ENCODE peak calls at places on chromosomes 13 and 19, in ten cellular contexts. P is A549, K is lower leg skin, H is left ventricle myocardium inferior, X is BJ, O is psoas muscle, E is esophagus squamous epithelium, Y is GM23338, N is fibroblast of lung, M is right atrium auricular region. L is an unnamed sample.

GRCh38 chr13:20673711-20674110 is 29.8 kb upstream of the IL17D start:
- DNase-seq in P (no peak), K (no peak), H (no peak), X (no peak), O (no peak), E (no peak), Y (no peak), N (no peak), M (no peak), L (no peak)

GRCh38 chr19:37933965-37934364 is 27.0 kb downstream of the SIPA1L3 start:
- DNase-seq in P (peak), K (no peak), H (peak), X (no peak), O (peak), E (no peak), Y (no peak), N (no peak), M (no peak), L (peak)

GRCh38 chr13:33624253-33624652 is 193.7 kb upstream of the RFC3 start:
- DNase-seq in P (no peak), K (no peak), H (no peak), X (no peak), O (no peak), E (no peak), Y (no peak), N (no peak), M (no peak), L (no peak)

GRCh38 chr19:18366027-18366435 is 19.9 kb upstream of the GDF15 start:
- DNase-seq in P (no peak), K (no peak), H (no peak), X (no peak), O (no peak), E (no peak), Y (no peak), N (no peak), M (no peak), L (no peak)

GRCh38 chr19:41997121-41997850 is 3.3 kb upstream of the ATP1A3 start:
- DNase-seq in P (peak), K (no peak), H (peak), X (no peak), O (peak), E (no peak), Y (peak), N (peak), M (no peak), L (peak)

GRCh38 chr13:42893346-42893745 is 98.7 kb downstream of the EPSTI1 start:
- DNase-seq in P (no peak), K (no peak), H (no peak), X (no peak), O (no peak), E (no peak), Y (no peak), N (peak), M (no peak), L (peak)

GRCh38 chr13:30017880-30018279 is 167.5 kb upstream of the UBL3 start:
- DNase-seq in P (no peak), K (no peak), H (no peak), X (no peak), O (no peak), E (no peak), Y (peak), N (no peak), M (no peak), L (no peak)

GRCh38 chr13:94154362-94154761 is 325.1 kb downstream of the DCT start:
- DNase-seq in P (no peak), K (no peak), H (no peak), X (peak), O (peak), E (no peak), Y (no peak), N (peak), M (no peak), L (peak)

GRCh38 chr13:109782823-109783411 is 3.5 kb downstream of the IRS2 start:
- DNase-seq in P (no peak), K (no peak), H (no peak), X (no peak), O (no peak), E (no peak), Y (no peak), N (no peak), M (no peak), L (no peak)

DNA sequence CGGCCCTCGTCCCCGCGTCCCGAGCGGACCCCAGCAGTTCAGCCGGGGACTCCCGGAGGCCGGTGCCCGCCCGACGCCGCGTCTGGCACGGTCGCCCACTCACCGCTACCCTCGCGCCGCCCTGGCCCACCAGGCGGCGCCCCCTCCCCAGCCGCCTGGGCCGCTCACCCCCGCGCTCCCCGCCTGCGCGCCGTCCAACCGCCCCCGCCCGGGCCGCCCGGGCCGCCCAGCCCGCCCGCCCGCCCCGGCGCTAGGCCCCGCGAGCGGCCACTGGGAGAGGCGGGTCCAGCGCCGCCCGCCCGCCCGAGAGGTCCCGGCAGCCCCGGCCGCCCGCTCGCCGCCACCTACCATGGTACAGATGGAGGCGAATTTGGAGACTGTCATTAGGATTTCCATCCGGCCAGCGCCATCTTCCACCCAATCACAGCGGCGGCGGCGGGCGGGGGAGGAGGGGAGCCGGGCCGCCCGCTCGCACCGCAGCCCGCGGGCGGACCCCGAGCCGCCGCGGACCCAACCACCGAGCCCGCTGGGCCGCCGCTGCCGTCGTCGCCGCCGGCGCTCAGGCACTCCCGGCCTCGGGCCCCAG is at the start of gene USP12:
- DNase-seq in P (no peak), K (no peak), H (peak), X (no peak), O (no peak), E (no peak), Y (peak), N (peak), M (no peak), L (peak)
- TF ChIP-seq CTCF in P (no peak), K (no peak), H (peak), X (no peak), O (peak), E (no peak), Y (no peak), N (no peak), M (peak), L (no peak)

DNA sequence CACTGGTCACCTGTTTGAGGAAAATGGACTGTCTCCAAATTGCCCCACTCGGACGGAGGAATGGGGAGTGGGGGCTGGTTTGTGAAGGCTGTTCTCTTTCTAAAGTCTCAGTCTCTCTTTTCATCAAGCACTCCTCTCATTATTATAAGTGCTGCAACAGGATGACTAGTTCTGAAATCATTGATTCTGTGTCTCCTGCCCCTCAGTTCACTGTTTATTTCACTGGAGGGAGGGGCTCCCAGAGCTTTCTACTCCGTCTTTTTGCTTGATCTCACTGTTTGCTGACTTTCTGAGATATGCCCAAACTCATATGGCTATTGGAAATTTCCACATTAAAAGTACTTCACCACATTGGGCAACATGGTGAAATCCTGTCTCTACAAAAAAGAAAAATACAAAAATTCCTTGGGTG is 20.5 kb upstream of the CD70 start:
- DNase-seq in P (no peak), K (no peak), H (no peak), X (no peak), O (no peak), E (no peak), Y (no peak), N (peak), M (no peak), L (peak)
- H3K4me3 ChIP-seq in P (no peak), K (no peak), H (no peak), X (no peak), O (no peak), E (no peak), Y (no peak), N (no peak), M (no peak), L (no peak)

DNA sequence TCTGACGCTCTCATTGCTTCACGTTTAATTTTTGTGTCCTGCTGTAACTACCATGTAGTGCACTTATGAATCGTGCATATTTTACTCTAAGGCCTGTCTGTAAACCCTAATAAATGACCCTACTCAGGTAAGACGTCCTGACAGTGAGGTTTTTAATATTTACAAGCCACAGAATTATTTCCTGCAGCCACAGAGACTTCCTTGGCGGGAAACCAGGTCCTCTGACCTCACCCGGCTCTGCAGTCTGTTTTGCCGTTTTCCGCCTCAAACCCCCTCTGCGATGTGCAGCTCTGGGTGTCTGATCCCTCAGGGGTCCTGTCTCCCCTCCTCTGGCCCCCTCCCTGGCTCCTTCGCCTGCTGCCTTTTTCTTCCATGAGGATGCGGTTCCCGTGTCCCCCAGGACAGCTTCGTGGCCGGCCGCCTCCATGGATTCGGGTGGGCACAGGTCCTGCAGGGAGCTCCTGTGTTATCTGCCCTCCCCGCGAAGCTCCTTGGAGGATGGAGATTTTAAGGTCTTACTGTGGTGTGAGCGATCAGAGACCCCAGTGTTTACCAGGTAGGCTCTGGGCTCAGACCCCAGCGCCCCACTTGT is 66.3 kb downstream of the MCF2L start:
- DNase-seq in P (no peak), K (no peak), H (no peak), X (no peak), O (no peak), E (no peak), Y (no peak), N (no peak), M (no peak), L (no peak)
- TF ChIP-seq CTCF in P (no peak), K (no peak), H (peak), X (no peak), O (no peak), E (no peak), Y (peak), N (no peak), M (peak), L (no peak)

DNA sequence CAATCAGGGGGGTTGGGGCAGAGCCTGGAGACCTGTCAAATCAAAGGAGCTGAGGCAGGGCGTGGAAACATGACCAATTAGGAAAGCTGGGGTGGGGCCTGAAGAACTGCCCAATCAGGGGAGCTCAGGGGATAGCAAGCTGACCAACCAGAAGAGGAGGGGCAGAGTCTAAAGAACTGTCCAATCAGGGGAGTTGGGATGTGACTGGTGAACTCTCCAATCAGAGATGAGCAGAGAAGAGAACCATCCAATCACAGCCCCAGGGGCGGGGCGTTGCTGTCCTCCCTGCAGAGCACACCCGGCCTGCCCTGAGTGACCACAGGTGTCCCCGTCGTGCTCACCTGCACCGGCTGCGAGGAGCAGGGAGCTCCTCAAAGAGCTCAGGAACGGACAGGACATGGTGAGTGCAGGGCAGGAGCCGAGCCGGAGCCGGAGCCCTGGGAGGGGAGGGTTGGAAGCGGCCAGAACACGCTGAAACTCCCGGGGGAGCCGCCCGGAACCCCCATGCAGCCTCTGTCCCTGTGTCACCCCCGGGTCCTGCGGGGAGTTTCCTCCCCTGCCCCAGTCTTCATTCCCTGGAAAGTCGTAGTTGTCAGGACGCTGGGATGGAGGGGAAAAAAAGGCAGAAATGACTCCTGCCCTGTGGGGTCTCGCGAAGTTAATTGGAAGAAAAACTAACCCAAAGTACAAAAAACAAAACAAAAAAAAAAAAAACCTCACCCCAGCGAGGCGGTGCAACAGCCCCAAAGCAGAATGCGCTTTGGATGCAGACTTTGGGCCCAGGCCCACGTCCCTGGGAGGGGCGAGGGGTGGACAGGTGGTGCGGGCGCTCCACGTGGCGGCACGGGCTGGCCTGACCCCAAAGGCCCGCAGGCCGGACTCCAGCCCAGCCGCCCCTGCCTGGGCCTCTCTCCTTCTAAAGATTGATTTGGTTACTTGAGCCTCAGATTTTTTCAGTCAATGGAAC is at the start of gene ZNF556:
- DNase-seq in P (peak), K (no peak), H (no peak), X (no peak), O (peak), E (no peak), Y (peak), N (no peak), M (no peak), L (no peak)
- H3K4me3 ChIP-seq in P (no peak), K (no peak), H (no peak), X (no peak), O (peak), E (peak), Y (no peak), N (no peak), M (no peak), L (no peak)

DNA sequence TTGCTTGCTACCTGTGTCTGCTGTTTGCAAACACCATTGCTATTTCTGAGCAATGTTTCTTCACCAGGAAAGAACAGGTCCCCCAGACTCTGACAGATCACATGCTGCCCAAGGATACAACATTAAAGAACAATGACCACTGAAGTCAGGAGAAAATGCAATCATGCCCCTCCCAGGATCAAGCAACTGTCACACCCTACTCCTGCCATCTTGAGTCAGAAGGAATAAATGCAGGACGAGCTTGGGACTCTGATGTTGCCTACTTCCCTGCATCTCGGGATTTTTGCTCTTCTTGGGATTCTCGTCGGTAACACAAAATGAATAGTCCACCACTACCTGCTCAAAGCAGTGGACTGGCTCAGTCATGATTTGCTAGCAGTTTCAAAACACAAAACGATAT is 490.6 kb downstream of the COG6 start:
- DNase-seq in P (peak), K (no peak), H (no peak), X (no peak), O (no peak), E (no peak), Y (peak), N (no peak), M (no peak), L (no peak)
- TF ChIP-seq CTCF in P (no peak), K (no peak), H (no peak), X (no peak), O (no peak), E (no peak), Y (peak), N (no peak), M (no peak), L (no peak)

GRCh38 chr19:1037553-1038115 is 2.3 kb upstream of the ABCA7 start:
- DNase-seq in P (no peak), K (no peak), H (no peak), X (no peak), O (peak), E (no peak), Y (no peak), N (no peak), M (no peak), L (no peak)
- H3K4me3 ChIP-seq in P (no peak), K (no peak), H (no peak), X (no peak), O (no peak), E (no peak), Y (no peak), N (no peak), M (no peak), L (no peak)

GRCh38 chr13:69319659-69320058 is 788.0 kb upstream of the ATXN8OS start:
- DNase-seq in P (no peak), K (no peak), H (no peak), X (no peak), O (no peak), E (no peak), Y (no peak), N (peak), M (no peak), L (no peak)

GRCh38 chr13:69324109-69324886 is 783.3 kb upstream of the ATXN8OS start:
- DNase-seq in P (peak), K (no peak), H (no peak), X (no peak), O (no peak), E (no peak), Y (peak), N (peak), M (no peak), L (peak)
- TF ChIP-seq CTCF in P (peak), K (no peak), H (peak), X (no peak), O (no peak), E (no peak), Y (peak), N (no peak), M (peak), L (no peak)

L was measured in cardiac fibroblast.